ENCODE peak calls at places on chromosomes 4 and X, in six cellular contexts. Z, L, F, K, P and Q are unnamed samples.

GRCh38 chr4:182265881-182266280 is 22.7 kb downstream of the TENM3 start:
- DNase-seq in Z (no peak), L (peak), F (no peak), K (no peak), P (peak), Q (no peak)

GRCh38 chr4:59400334-59400733 is 1799.8 kb upstream of the ADGRL3 start:
- DNase-seq in Z (no peak), L (no peak), F (no peak), K (no peak), P (no peak), Q (no peak)

GRCh38 chr4:2906218-2906617 is 57.0 kb downstream of the NOP14 start:
- DNase-seq in Z (no peak), L (no peak), F (no peak), K (no peak), P (no peak), Q (no peak)

GRCh38 chr4:6840062-6840976 is 57.8 kb downstream of the KIAA0232 start:
- DNase-seq in Z (peak), L (peak), F (peak), K (no peak), P (no peak), Q (no peak)

GRCh38 chr4:15479913-15480185 is 10.2 kb downstream of the CC2D2A start:
- DNase-seq in Z (no peak), L (peak), F (no peak), K (no peak), P (no peak), Q (no peak)

GRCh38 chrX:23953908-23954269 is 46.1 kb downstream of the CXorf58 start:
- DNase-seq in Z (no peak), L (peak), F (no peak), K (no peak), P (no peak), Q (no peak)

GRCh38 chrX:15498741-15499140 is 1.9 kb upstream of the BMX start:
- DNase-seq in Z (no peak), L (no peak), F (no peak), K (no peak), P (no peak), Q (no peak)

GRCh38 chr4:113349400-113349799 is 299.9 kb downstream of the ANK2 start:
- DNase-seq in Z (no peak), L (no peak), F (no peak), K (no peak), P (no peak), Q (no peak)

GRCh38 chr4:104138154-104138553 is 356.5 kb downstream of the CXXC4 start:
- DNase-seq in Z (no peak), L (no peak), F (no peak), K (no peak), P (no peak), Q (no peak)

GRCh38 chr4:87865288-87865687 is 32.5 kb downstream of the MEPE start:
- DNase-seq in Z (no peak), L (no peak), F (no peak), K (no peak), P (no peak), Q (no peak)

GRCh38 chrX:103630171-103630511 is 1.4 kb downstream of the TCEAL1 start:
- DNase-seq in Z (no peak), L (no peak), F (no peak), K (no peak), P (no peak), Q (no peak)